ENCODE peak calls at places on chromosomes 16 and 17, in six cellular contexts. D, J, H, F, S and L are unnamed samples.
A peak's percentile ranks its signal among the peaks of the same experiment; 100 is the strongest.

GRCh38 chr17:285751-286422 is 66.7 kb downstream of the RPH3AL start:
- DNase-seq in D (no peak), F (no peak), S (no peak), J (no peak), H (no peak), L (no peak)

GRCh38 chr16:4743217-4743897 is 9.0 kb downstream of the DNAAF8 start:
- DNase-seq in S (no peak), F (no peak), D (no peak), J (no peak), H (no peak), L (peak; percentile 38)

GRCh38 chr17:36512641-36513040 is 22.0 kb downstream of the MYO19 start:
- DNase-seq in H (no peak), J (no peak), F (no peak), D (no peak), S (no peak), L (no peak)

GRCh38 chr17:81682565-81683207 is 911 bp downstream of the ARL16 start:
- DNase-seq in F (no peak), S (no peak), D (no peak), J (peak; percentile 36), H (no peak), L (no peak)

GRCh38 chr17:28018439-28019070 is 23.9 kb upstream of the NLK start:
- DNase-seq in H (no peak), D (no peak), J (no peak), F (no peak), S (no peak), L (no peak)

GRCh38 chr17:67491678-67492019 is 114.6 kb downstream of the PITPNC1 start:
- DNase-seq in J (no peak), F (no peak), H (no peak), D (no peak), S (no peak), L (no peak)

GRCh38 chr17:80348551-80349436 is 66.2 kb upstream of the ENDOV start:
- DNase-seq in D (no peak), H (no peak), F (no peak), J (peak; percentile 5), S (no peak), L (no peak)

GRCh38 chr16:66720766-66721165 is 24.2 kb upstream of the CMTM4 start:
- DNase-seq in D (no peak), H (no peak), J (no peak), S (no peak), F (no peak), L (no peak)

GRCh38 chr16:77282345-77282744 is 83.1 kb downstream of the SYCE1L start:
- DNase-seq in F (no peak), H (no peak), S (no peak), D (no peak), J (no peak), L (no peak)

GRCh38 chr17:61208301-61209098 is 191.1 kb upstream of the TBX2 start:
- DNase-seq in D (no peak), F (no peak), J (no peak), S (no peak), H (no peak), L (no peak)

GRCh38 chr16:27811881-27812280 is 251.6 kb downstream of the GSG1L start:
- DNase-seq in J (no peak), F (no peak), S (no peak), D (no peak), H (no peak), L (no peak)

GRCh38 chr17:66805567-66805966 is 29.4 kb upstream of the CACNG5 start:
- DNase-seq in J (peak; percentile 48), S (no peak), D (no peak), H (no peak), F (no peak), L (no peak)

GRCh38 chr17:29594441-29595090 is 1.6 kb downstream of the ANKRD13B start:
- DNase-seq in H (no peak), F (no peak), S (no peak), D (no peak), J (no peak), L (peak; percentile 7)

GRCh38 chr16:3007957-3008748 is 4.6 kb upstream of the CLDN9 start:
- DNase-seq in J (peak; percentile 84), D (no peak), H (no peak), F (peak; percentile 30), S (no peak), L (no peak)

GRCh38 chr17:75447951-75448856 is 8.2 kb upstream of the TMEM94 start:
- DNase-seq in F (no peak), H (no peak), S (no peak), J (no peak), D (no peak), L (no peak)

GRCh38 chr17:43074869-43075268 is 49.8 kb downstream of the RND2 start:
- DNase-seq in J (no peak), S (no peak), H (no peak), F (no peak), D (no peak), L (no peak)

GRCh38 chr17:35596072-35596471 is 8.9 kb downstream of the AP2B1 start:
- DNase-seq in S (no peak), D (no peak), H (no peak), F (no peak), J (no peak), L (no peak)

GRCh38 chr16:63922563-63922962 is 1199.3 kb downstream of the CDH11 start:
- DNase-seq in H (no peak), F (no peak), J (no peak), S (no peak), D (no peak), L (no peak)

GRCh38 chr17:66939461-66940114 is 24.9 kb upstream of the CACNG4 start:
- DNase-seq in F (no peak), S (no peak), D (no peak), H (no peak), J (no peak), L (no peak)

GRCh38 chr17:61770043-61770442 is 93.3 kb downstream of the BRIP1 start:
- DNase-seq in S (no peak), D (no peak), J (peak; percentile 16), F (no peak), H (no peak), L (no peak)

GRCh38 chr16:79811541-79811940 is 211.0 kb upstream of the MAF start:
- DNase-seq in F (no peak), H (no peak), D (no peak), J (no peak), S (no peak), L (no peak)

GRCh38 chr16:81493755-81494433 is 49.3 kb downstream of the CMIP start:
- DNase-seq in F (peak; percentile 93), S (no peak), D (no peak), H (no peak), J (no peak), L (peak; percentile 71)

GRCh38 chr17:65609749-65610148 is 48.3 kb upstream of the AXIN2 start:
- DNase-seq in S (no peak), H (no peak), F (no peak), J (no peak), D (no peak), L (peak; percentile 28)

GRCh38 chr17:68320311-68320865 is 29.1 kb downstream of the ARSG start:
- DNase-seq in S (no peak), J (no peak), H (no peak), F (no peak), D (no peak), L (no peak)